ENCODE peak calls at places on chromosome 13, in eight cellular contexts. One of them, this sample, is unnamed.

GRCh38 chr13:97911311-97912138 is 42.0 kb upstream of the IPO5 start:
- DNase-seq in globus pallidus: no peak
- DNase-seq in left colon: peak; percentile 4
- DNase-seq in GM19239: peak; percentile 9
- DNase-seq in iPS-NIHi11: peak; percentile 62
- DNase-seq in retina: no peak
- DNase-seq in AML-193: no peak
- DNase-seq in stimulated activated CD4-positive, alpha-beta T cell treated with anti-CD3 and anti-CD28 coated beads, Interleukin-4, amount 100 ng/mL, for 24 hours: peak; percentile 5
- DNase-seq in this sample: no peak

GRCh38 chr13:113305208-113305607 is 8.2 kb downstream of the LAMP1 start:
- DNase-seq in globus pallidus: no peak
- DNase-seq in left colon: no peak
- DNase-seq in GM19239: no peak
- DNase-seq in iPS-NIHi11: no peak
- DNase-seq in retina: no peak
- DNase-seq in AML-193: no peak
- DNase-seq in stimulated activated CD4-positive, alpha-beta T cell treated with anti-CD3 and anti-CD28 coated beads, Interleukin-4, amount 100 ng/mL, for 24 hours: no peak
- DNase-seq in this sample: no peak

GRCh38 chr13:113623491-113624234 is 34.3 kb downstream of the ATP4B start:
- DNase-seq in globus pallidus: no peak
- DNase-seq in left colon: no peak
- DNase-seq in GM19239: no peak
- DNase-seq in iPS-NIHi11: no peak
- DNase-seq in retina: peak; percentile 48
- DNase-seq in AML-193: no peak
- DNase-seq in stimulated activated CD4-positive, alpha-beta T cell treated with anti-CD3 and anti-CD28 coated beads, Interleukin-4, amount 100 ng/mL, for 24 hours: no peak
- DNase-seq in this sample: no peak

GRCh38 chr13:71774863-71775262 is 92.1 kb downstream of the DACH1 start:
- DNase-seq in globus pallidus: no peak
- DNase-seq in left colon: no peak
- DNase-seq in GM19239: no peak
- DNase-seq in iPS-NIHi11: no peak
- DNase-seq in retina: no peak
- DNase-seq in AML-193: no peak
- DNase-seq in stimulated activated CD4-positive, alpha-beta T cell treated with anti-CD3 and anti-CD28 coated beads, Interleukin-4, amount 100 ng/mL, for 24 hours: no peak
- DNase-seq in this sample: no peak

GRCh38 chr13:29885967-29886366 is 35.5 kb upstream of the UBL3 start:
- DNase-seq in globus pallidus: no peak
- DNase-seq in left colon: no peak
- DNase-seq in GM19239: no peak
- DNase-seq in iPS-NIHi11: no peak
- DNase-seq in retina: no peak
- DNase-seq in AML-193: no peak
- DNase-seq in stimulated activated CD4-positive, alpha-beta T cell treated with anti-CD3 and anti-CD28 coated beads, Interleukin-4, amount 100 ng/mL, for 24 hours: no peak
- DNase-seq in this sample: no peak

GRCh38 chr13:104357174-104357573 is 1291.0 kb upstream of the SLC10A2 start:
- DNase-seq in globus pallidus: no peak
- DNase-seq in left colon: no peak
- DNase-seq in GM19239: no peak
- DNase-seq in iPS-NIHi11: no peak
- DNase-seq in retina: no peak
- DNase-seq in AML-193: no peak
- DNase-seq in stimulated activated CD4-positive, alpha-beta T cell treated with anti-CD3 and anti-CD28 coated beads, Interleukin-4, amount 100 ng/mL, for 24 hours: no peak
- DNase-seq in this sample: no peak

GRCh38 chr13:79485014-79485441 is 4.1 kb downstream of the NDFIP2 start:
- DNase-seq in globus pallidus: no peak
- DNase-seq in left colon: peak; percentile 40
- DNase-seq in GM19239: no peak
- DNase-seq in iPS-NIHi11: no peak
- DNase-seq in retina: no peak
- DNase-seq in AML-193: no peak
- DNase-seq in stimulated activated CD4-positive, alpha-beta T cell treated with anti-CD3 and anti-CD28 coated beads, Interleukin-4, amount 100 ng/mL, for 24 hours: peak; percentile 13
- DNase-seq in this sample: no peak

GRCh38 chr13:98647121-98647520 is 70.2 kb upstream of the STK24 start:
- DNase-seq in globus pallidus: no peak
- DNase-seq in left colon: no peak
- DNase-seq in GM19239: no peak
- DNase-seq in iPS-NIHi11: no peak
- DNase-seq in retina: no peak
- DNase-seq in AML-193: no peak
- DNase-seq in stimulated activated CD4-positive, alpha-beta T cell treated with anti-CD3 and anti-CD28 coated beads, Interleukin-4, amount 100 ng/mL, for 24 hours: no peak
- DNase-seq in this sample: no peak

GRCh38 chr13:71252191-71252704 is 614.8 kb downstream of the DACH1 start:
- DNase-seq in globus pallidus: no peak
- DNase-seq in left colon: no peak
- DNase-seq in GM19239: no peak
- DNase-seq in iPS-NIHi11: no peak
- DNase-seq in retina: no peak
- DNase-seq in AML-193: peak; percentile 25
- DNase-seq in stimulated activated CD4-positive, alpha-beta T cell treated with anti-CD3 and anti-CD28 coated beads, Interleukin-4, amount 100 ng/mL, for 24 hours: no peak
- DNase-seq in this sample: no peak

GRCh38 chr13:47146136-47146535 is 249.3 kb upstream of the HTR2A start:
- DNase-seq in globus pallidus: no peak
- DNase-seq in left colon: no peak
- DNase-seq in GM19239: no peak
- DNase-seq in iPS-NIHi11: no peak
- DNase-seq in retina: no peak
- DNase-seq in AML-193: no peak
- DNase-seq in stimulated activated CD4-positive, alpha-beta T cell treated with anti-CD3 and anti-CD28 coated beads, Interleukin-4, amount 100 ng/mL, for 24 hours: no peak
- DNase-seq in this sample: no peak

GRCh38 chr13:50580684-50581305 is 262.7 kb downstream of the DLEU7 start:
- DNase-seq in globus pallidus: no peak
- DNase-seq in left colon: no peak
- DNase-seq in GM19239: no peak
- DNase-seq in iPS-NIHi11: no peak
- DNase-seq in retina: no peak
- DNase-seq in AML-193: no peak
- DNase-seq in stimulated activated CD4-positive, alpha-beta T cell treated with anti-CD3 and anti-CD28 coated beads, Interleukin-4, amount 100 ng/mL, for 24 hours: no peak
- DNase-seq in this sample: no peak

GRCh38 chr13:66657165-66657895 is 572.8 kb downstream of the PCDH9 start:
- DNase-seq in globus pallidus: peak; percentile 72
- DNase-seq in left colon: no peak
- DNase-seq in GM19239: no peak
- DNase-seq in iPS-NIHi11: peak; percentile 11
- DNase-seq in retina: no peak
- DNase-seq in AML-193: no peak
- DNase-seq in stimulated activated CD4-positive, alpha-beta T cell treated with anti-CD3 and anti-CD28 coated beads, Interleukin-4, amount 100 ng/mL, for 24 hours: no peak
- DNase-seq in this sample: peak; percentile 57

GRCh38 chr13:45878966-45879365 is 27.4 kb upstream of the SIAH3 start:
- DNase-seq in globus pallidus: peak; percentile 62
- DNase-seq in left colon: no peak
- DNase-seq in GM19239: no peak
- DNase-seq in iPS-NIHi11: no peak
- DNase-seq in retina: no peak
- DNase-seq in AML-193: no peak
- DNase-seq in stimulated activated CD4-positive, alpha-beta T cell treated with anti-CD3 and anti-CD28 coated beads, Interleukin-4, amount 100 ng/mL, for 24 hours: no peak
- DNase-seq in this sample: no peak

GRCh38 chr13:21013682-21014038 is 47.7 kb downstream of the LATS2 start:
- DNase-seq in globus pallidus: no peak
- DNase-seq in left colon: no peak
- DNase-seq in GM19239: no peak
- DNase-seq in iPS-NIHi11: no peak
- DNase-seq in retina: no peak
- DNase-seq in AML-193: no peak
- DNase-seq in stimulated activated CD4-positive, alpha-beta T cell treated with anti-CD3 and anti-CD28 coated beads, Interleukin-4, amount 100 ng/mL, for 24 hours: no peak
- DNase-seq in this sample: no peak

GRCh38 chr13:104608280-104608679 is 1542.1 kb upstream of the SLC10A2 start:
- DNase-seq in globus pallidus: no peak
- DNase-seq in left colon: no peak
- DNase-seq in GM19239: no peak
- DNase-seq in iPS-NIHi11: no peak
- DNase-seq in retina: no peak
- DNase-seq in AML-193: no peak
- DNase-seq in stimulated activated CD4-positive, alpha-beta T cell treated with anti-CD3 and anti-CD28 coated beads, Interleukin-4, amount 100 ng/mL, for 24 hours: no peak
- DNase-seq in this sample: no peak

GRCh38 chr13:50357586-50358118 is 342.4 kb downstream of the KCNRG start:
- DNase-seq in globus pallidus: peak; percentile 45
- DNase-seq in left colon: no peak
- DNase-seq in GM19239: no peak
- DNase-seq in iPS-NIHi11: peak; percentile 42
- DNase-seq in retina: no peak
- DNase-seq in AML-193: no peak
- DNase-seq in stimulated activated CD4-positive, alpha-beta T cell treated with anti-CD3 and anti-CD28 coated beads, Interleukin-4, amount 100 ng/mL, for 24 hours: no peak
- DNase-seq in this sample: peak; percentile 48

GRCh38 chr13:27857271-27857670 is 62.5 kb upstream of the PDX1 start:
- DNase-seq in globus pallidus: no peak
- DNase-seq in left colon: no peak
- DNase-seq in GM19239: no peak
- DNase-seq in iPS-NIHi11: no peak
- DNase-seq in retina: no peak
- DNase-seq in AML-193: no peak
- DNase-seq in stimulated activated CD4-positive, alpha-beta T cell treated with anti-CD3 and anti-CD28 coated beads, Interleukin-4, amount 100 ng/mL, for 24 hours: no peak
- DNase-seq in this sample: no peak

GRCh38 chr13:92573467-92574057 is 653.0 kb upstream of the GPC6 start:
- DNase-seq in globus pallidus: peak; percentile 11
- DNase-seq in left colon: no peak
- DNase-seq in GM19239: no peak
- DNase-seq in iPS-NIHi11: peak; percentile 60
- DNase-seq in retina: peak; percentile 7
- DNase-seq in AML-193: no peak
- DNase-seq in stimulated activated CD4-positive, alpha-beta T cell treated with anti-CD3 and anti-CD28 coated beads, Interleukin-4, amount 100 ng/mL, for 24 hours: no peak
- DNase-seq in this sample: no peak

GRCh38 chr13:21637296-21637695 is 33.3 kb upstream of the MICU2 start:
- DNase-seq in globus pallidus: no peak
- DNase-seq in left colon: peak; percentile 78
- DNase-seq in GM19239: no peak
- DNase-seq in iPS-NIHi11: peak; percentile 46
- DNase-seq in retina: no peak
- DNase-seq in AML-193: no peak
- DNase-seq in stimulated activated CD4-positive, alpha-beta T cell treated with anti-CD3 and anti-CD28 coated beads, Interleukin-4, amount 100 ng/mL, for 24 hours: peak; percentile 21
- DNase-seq in this sample: peak; percentile 89

GRCh38 chr13:112679932-112680677 is 9.7 kb upstream of the ATP11A start:
- DNase-seq in globus pallidus: no peak
- DNase-seq in left colon: no peak
- DNase-seq in GM19239: no peak
- DNase-seq in iPS-NIHi11: no peak
- DNase-seq in retina: no peak
- DNase-seq in AML-193: no peak
- DNase-seq in stimulated activated CD4-positive, alpha-beta T cell treated with anti-CD3 and anti-CD28 coated beads, Interleukin-4, amount 100 ng/mL, for 24 hours: no peak
- DNase-seq in this sample: no peak

GRCh38 chr13:111645598-111646463 is 325.4 kb downstream of the TEX29 start:
- DNase-seq in globus pallidus: no peak
- DNase-seq in left colon: no peak
- DNase-seq in GM19239: no peak
- DNase-seq in iPS-NIHi11: no peak
- DNase-seq in retina: no peak
- DNase-seq in AML-193: no peak
- DNase-seq in stimulated activated CD4-positive, alpha-beta T cell treated with anti-CD3 and anti-CD28 coated beads, Interleukin-4, amount 100 ng/mL, for 24 hours: no peak
- DNase-seq in this sample: no peak

GRCh38 chr13:112696001-112696868 is 6.4 kb downstream of the ATP11A start:
- DNase-seq in globus pallidus: no peak
- DNase-seq in left colon: no peak
- DNase-seq in GM19239: no peak
- DNase-seq in iPS-NIHi11: no peak
- DNase-seq in retina: no peak
- DNase-seq in AML-193: no peak
- DNase-seq in stimulated activated CD4-positive, alpha-beta T cell treated with anti-CD3 and anti-CD28 coated beads, Interleukin-4, amount 100 ng/mL, for 24 hours: no peak
- DNase-seq in this sample: no peak

GRCh38 chr13:102598061-102598460 is 1.3 kb downstream of the TPP2 start:
- DNase-seq in globus pallidus: no peak
- DNase-seq in left colon: no peak
- DNase-seq in GM19239: no peak
- DNase-seq in iPS-NIHi11: no peak
- DNase-seq in retina: no peak
- DNase-seq in AML-193: no peak
- DNase-seq in stimulated activated CD4-positive, alpha-beta T cell treated with anti-CD3 and anti-CD28 coated beads, Interleukin-4, amount 100 ng/mL, for 24 hours: no peak
- DNase-seq in this sample: no peak

GRCh38 chr13:27770809-27771208 is 21.5 kb upstream of the GSX1 start:
- DNase-seq in globus pallidus: peak; percentile 8
- DNase-seq in left colon: peak; percentile 46
- DNase-seq in GM19239: no peak
- DNase-seq in iPS-NIHi11: peak; percentile 53
- DNase-seq in retina: no peak
- DNase-seq in AML-193: peak; percentile 46
- DNase-seq in stimulated activated CD4-positive, alpha-beta T cell treated with anti-CD3 and anti-CD28 coated beads, Interleukin-4, amount 100 ng/mL, for 24 hours: peak; percentile 6
- DNase-seq in this sample: no peak

GRCh38 chr13:27170221-27170520 is 1.4 kb downstream of the USP12 start:
- DNase-seq in globus pallidus: no peak
- DNase-seq in left colon: no peak
- DNase-seq in GM19239: no peak
- DNase-seq in iPS-NIHi11: no peak
- DNase-seq in retina: peak; percentile 3
- DNase-seq in AML-193: peak; percentile 64
- DNase-seq in stimulated activated CD4-positive, alpha-beta T cell treated with anti-CD3 and anti-CD28 coated beads, Interleukin-4, amount 100 ng/mL, for 24 hours: no peak
- DNase-seq in this sample: no peak

GRCh38 chr13:42803563-42804212 is 22.3 kb downstream of the FAM216B start:
- DNase-seq in globus pallidus: no peak
- DNase-seq in left colon: no peak
- DNase-seq in GM19239: no peak
- DNase-seq in iPS-NIHi11: no peak
- DNase-seq in retina: no peak
- DNase-seq in AML-193: no peak
- DNase-seq in stimulated activated CD4-positive, alpha-beta T cell treated with anti-CD3 and anti-CD28 coated beads, Interleukin-4, amount 100 ng/mL, for 24 hours: no peak
- DNase-seq in this sample: no peak

GRCh38 chr13:28478127-28478526 is 16.8 kb downstream of the FLT1 start:
- DNase-seq in globus pallidus: no peak
- DNase-seq in left colon: no peak
- DNase-seq in GM19239: no peak
- DNase-seq in iPS-NIHi11: no peak
- DNase-seq in retina: no peak
- DNase-seq in AML-193: no peak
- DNase-seq in stimulated activated CD4-positive, alpha-beta T cell treated with anti-CD3 and anti-CD28 coated beads, Interleukin-4, amount 100 ng/mL, for 24 hours: no peak
- DNase-seq in this sample: no peak

GRCh38 chr13:43134896-43135295 is 111.5 kb downstream of the DNAJC15 start:
- DNase-seq in globus pallidus: no peak
- DNase-seq in left colon: no peak
- DNase-seq in GM19239: no peak
- DNase-seq in iPS-NIHi11: no peak
- DNase-seq in retina: no peak
- DNase-seq in AML-193: no peak
- DNase-seq in stimulated activated CD4-positive, alpha-beta T cell treated with anti-CD3 and anti-CD28 coated beads, Interleukin-4, amount 100 ng/mL, for 24 hours: no peak
- DNase-seq in this sample: no peak

GRCh38 chr13:77859450-77859849 is 59.2 kb downstream of the EDNRB start:
- DNase-seq in globus pallidus: no peak
- DNase-seq in left colon: no peak
- DNase-seq in GM19239: no peak
- DNase-seq in iPS-NIHi11: no peak
- DNase-seq in retina: no peak
- DNase-seq in AML-193: no peak
- DNase-seq in stimulated activated CD4-positive, alpha-beta T cell treated with anti-CD3 and anti-CD28 coated beads, Interleukin-4, amount 100 ng/mL, for 24 hours: no peak
- DNase-seq in this sample: no peak

GRCh38 chr13:49022472-49023144 is 46.9 kb downstream of the FNDC3A start:
- DNase-seq in globus pallidus: no peak
- DNase-seq in left colon: no peak
- DNase-seq in GM19239: no peak
- DNase-seq in iPS-NIHi11: no peak
- DNase-seq in retina: no peak
- DNase-seq in AML-193: no peak
- DNase-seq in stimulated activated CD4-positive, alpha-beta T cell treated with anti-CD3 and anti-CD28 coated beads, Interleukin-4, amount 100 ng/mL, for 24 hours: no peak
- DNase-seq in this sample: no peak

GRCh38 chr13:69793803-69794453 is 313.7 kb upstream of the ATXN8OS start:
- DNase-seq in globus pallidus: no peak
- DNase-seq in left colon: no peak
- DNase-seq in GM19239: no peak
- DNase-seq in iPS-NIHi11: no peak
- DNase-seq in retina: no peak
- DNase-seq in AML-193: no peak
- DNase-seq in stimulated activated CD4-positive, alpha-beta T cell treated with anti-CD3 and anti-CD28 coated beads, Interleukin-4, amount 100 ng/mL, for 24 hours: no peak
- DNase-seq in this sample: no peak

GRCh38 chr13:98334620-98335205 is 157.6 kb upstream of the RNF113B start:
- DNase-seq in globus pallidus: no peak
- DNase-seq in left colon: no peak
- DNase-seq in GM19239: no peak
- DNase-seq in iPS-NIHi11: no peak
- DNase-seq in retina: no peak
- DNase-seq in AML-193: no peak
- DNase-seq in stimulated activated CD4-positive, alpha-beta T cell treated with anti-CD3 and anti-CD28 coated beads, Interleukin-4, amount 100 ng/mL, for 24 hours: no peak
- DNase-seq in this sample: no peak

GRCh38 chr13:97122381-97122996 is 99.6 kb upstream of the MBNL2 start:
- DNase-seq in globus pallidus: no peak
- DNase-seq in left colon: no peak
- DNase-seq in GM19239: no peak
- DNase-seq in iPS-NIHi11: no peak
- DNase-seq in retina: no peak
- DNase-seq in AML-193: no peak
- DNase-seq in stimulated activated CD4-positive, alpha-beta T cell treated with anti-CD3 and anti-CD28 coated beads, Interleukin-4, amount 100 ng/mL, for 24 hours: no peak
- DNase-seq in this sample: no peak

GRCh38 chr13:82165396-82166174 is 1716.7 kb downstream of the SLITRK1 start:
- DNase-seq in globus pallidus: no peak
- DNase-seq in left colon: no peak
- DNase-seq in GM19239: no peak
- DNase-seq in iPS-NIHi11: no peak
- DNase-seq in retina: no peak
- DNase-seq in AML-193: no peak
- DNase-seq in stimulated activated CD4-positive, alpha-beta T cell treated with anti-CD3 and anti-CD28 coated beads, Interleukin-4, amount 100 ng/mL, for 24 hours: no peak
- DNase-seq in this sample: no peak

This sample was measured in lung.